ENCODE peak calls at places on chromosomes 11 and 22, in four cellular contexts. S, M, A and E are unnamed samples.

GRCh38 chr11:119728226-119728626 is 774 bp downstream of the NECTIN1 start:
- DNase-seq in S (no peak), M (no peak), A (no peak), E (no peak)

GRCh38 chr11:133945087-133945974 is 11.4 kb downstream of the IGSF9B start:
- DNase-seq in S (no peak), A (no peak), M (no peak), E (peak)

GRCh38 chr22:36318442-36318841 is 65.5 kb downstream of the APOL1 start:
- DNase-seq in A (no peak), S (no peak), M (no peak), E (no peak)

GRCh38 chr11:35478411-35479139 is 46.8 kb downstream of the PAMR1 start:
- DNase-seq in S (no peak), M (no peak), A (no peak), E (no peak)

GRCh38 chr11:9461068-9461759 is 402 bp downstream of the ZNF143 start:
- DNase-seq in M (peak), S (no peak), A (peak), E (peak)

GRCh38 chr11:64225608-64226506 is at the start of the genes NUDT22 and TRPT1:
- DNase-seq in M (peak), S (peak), A (peak), E (peak)

GRCh38 chr11:6402061-6402470 is 11.8 kb downstream of the SMPD1 start:
- DNase-seq in S (no peak), M (no peak), A (no peak), E (no peak)

GRCh38 chr22:50641696-50642607 is 14.0 kb upstream of the ARSA start:
- DNase-seq in A (peak), M (peak), S (peak), E (peak)

GRCh38 chr11:72642815-72643511 is 31.3 kb downstream of the PDE2A start:
- DNase-seq in M (peak), A (peak), S (peak), E (peak)

GRCh38 chr11:110522456-110522855 is 92.7 kb downstream of the FDX1 start:
- DNase-seq in M (no peak), S (no peak), A (no peak), E (no peak)

GRCh38 chr22:42901790-42902508 is 44.9 kb upstream of the ARFGAP3 start:
- DNase-seq in M (no peak), S (no peak), A (no peak), E (no peak)

GRCh38 chr22:39284142-39284980 is 35.1 kb downstream of the RPL3 start:
- DNase-seq in M (no peak), S (no peak), A (no peak), E (no peak)
- H3K56ac ChIP-seq in M (peak), S (no peak), A (no peak), E (no peak)

DNA sequence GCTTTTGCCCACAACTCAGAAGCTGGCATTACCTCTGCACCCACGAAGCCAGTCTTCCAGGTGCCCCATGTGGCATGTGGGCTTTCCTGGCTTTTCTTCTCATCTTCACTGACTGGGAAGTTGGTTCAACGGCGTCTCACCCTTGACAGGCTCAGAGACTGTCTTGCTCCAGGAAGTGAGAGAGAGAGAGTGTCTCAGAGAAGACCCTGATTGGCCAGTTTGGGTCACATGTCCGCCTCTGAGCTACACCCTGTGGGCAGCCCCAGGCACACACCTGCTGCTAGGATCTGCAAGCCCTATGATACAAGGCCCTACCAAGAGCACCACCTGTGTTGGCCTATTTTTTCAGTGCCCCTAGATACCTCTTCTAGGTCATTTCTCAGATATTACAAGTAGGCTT is 39.0 kb downstream of the RTL6 start:
- DNase-seq in S (no peak), M (no peak), A (no peak), E (no peak)
- H3K56ac ChIP-seq in S (no peak), M (no peak), A (no peak), E (no peak)

GRCh38 chr22:38631724-38632123 is 24.5 kb downstream of the FAM227A start:
- DNase-seq in M (no peak), A (no peak), S (no peak), E (no peak)

GRCh38 chr22:38638216-38638615 is 18.0 kb downstream of the FAM227A start:
- DNase-seq in M (no peak), A (no peak), S (no peak), E (peak)

GRCh38 chr22:38628444-38628843 is 27.7 kb downstream of the FAM227A start:
- DNase-seq in A (no peak), M (no peak), S (no peak), E (no peak)

GRCh38 chr22:38629108-38629507 is 27.1 kb downstream of the FAM227A start:
- DNase-seq in S (no peak), M (no peak), A (no peak), E (no peak)

GRCh38 chr22:38632528-38632927 is 23.7 kb downstream of the FAM227A start:
- DNase-seq in S (no peak), M (no peak), A (no peak), E (no peak)
- H3K56ac ChIP-seq in S (no peak), M (no peak), A (no peak), E (no peak)

GRCh38 chr11:124510279-124510678 is 33.2 kb downstream of the OR8B12 start:
- DNase-seq in M (no peak), A (no peak), S (no peak), E (no peak)
- H3K56ac ChIP-seq in M (no peak), A (no peak), S (no peak), E (no peak)

GRCh38 chr11:111765320-111765983 is 737 bp downstream of the PPP2R1B start:
- DNase-seq in M (no peak), S (no peak), A (no peak), E (no peak)

GRCh38 chr11:111762981-111763643 is 3.1 kb downstream of the PPP2R1B start:
- DNase-seq in M (no peak), S (no peak), A (no peak), E (peak)

GRCh38 chr11:111762526-111762925 is 3.7 kb downstream of the PPP2R1B start:
- DNase-seq in M (no peak), S (no peak), A (no peak), E (no peak)

GRCh38 chr11:111765984-111766833 is at the start of gene PPP2R1B:
- DNase-seq in A (peak), M (peak), S (peak), E (peak)

DNA sequence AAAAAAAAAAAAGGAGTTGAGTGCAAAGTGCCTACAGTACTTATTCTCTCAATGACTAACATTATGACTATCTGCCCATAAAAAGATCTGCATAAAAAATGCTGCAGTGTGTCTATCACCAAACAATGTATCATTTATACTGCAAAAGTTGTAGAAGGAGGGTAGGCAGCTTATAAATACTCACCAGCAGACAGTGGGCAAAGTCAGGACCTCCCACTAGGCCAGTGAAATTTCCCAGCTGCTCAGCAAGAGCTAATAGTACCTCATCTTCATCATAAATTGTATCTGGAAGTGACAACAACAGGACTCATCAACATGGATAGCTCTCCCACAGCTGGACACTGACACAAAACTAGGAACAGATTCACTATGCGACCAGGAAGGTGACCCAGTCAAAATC is 1.6 kb downstream of the PPP2R1B start:
- DNase-seq in A (no peak), S (no peak), M (no peak), E (peak)
- H3K56ac ChIP-seq in A (no peak), S (no peak), M (no peak), E (peak)

GRCh38 chr11:95087171-95087570 is 2.5 kb upstream of the ENDOD1 start:
- DNase-seq in A (no peak), S (no peak), M (no peak), E (no peak)
- H3K56ac ChIP-seq in A (no peak), S (no peak), M (no peak), E (no peak)

GRCh38 chr11:71253794-71254193 is 1.4 kb upstream of the SHANK2 start:
- DNase-seq in S (no peak), M (no peak), A (no peak), E (no peak)

GRCh38 chr11:71251159-71251721 is 1.1 kb downstream of the SHANK2 start:
- DNase-seq in M (no peak), A (no peak), S (peak), E (no peak)

GRCh38 chr11:71251761-71252433 is 480 bp downstream of the SHANK2 start:
- DNase-seq in S (peak), A (peak), M (peak), E (no peak)

GRCh38 chr11:71252782-71253730 is 679 bp upstream of the SHANK2 start:
- DNase-seq in S (peak), M (peak), A (peak), E (peak)

GRCh38 chr11:71252434-71252781 is at the start of gene SHANK2:
- DNase-seq in S (peak), M (peak), A (peak), E (no peak)
- H3K56ac ChIP-seq in S (no peak), M (peak), A (peak), E (peak)

DNA sequence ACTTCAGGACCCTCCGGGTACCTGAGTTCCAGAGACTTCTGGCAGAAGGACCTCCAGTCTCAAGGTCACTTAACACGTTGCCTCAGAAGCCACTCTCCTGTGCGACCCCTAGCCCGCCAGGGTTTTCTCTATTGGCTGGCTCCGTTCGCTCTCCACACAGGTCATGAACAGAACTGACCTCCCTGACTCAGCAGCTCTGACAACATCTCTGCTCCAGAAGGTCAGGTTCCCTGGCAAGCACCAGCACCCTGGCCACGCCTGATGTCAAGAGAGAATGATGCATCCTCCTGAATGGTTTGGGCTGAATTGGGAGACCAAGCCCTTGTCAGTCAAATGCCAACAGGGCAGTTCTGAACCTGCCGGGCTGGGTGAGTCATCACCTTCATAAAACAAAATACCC is 84.3 kb upstream of the TMEM45B start:
- DNase-seq in M (no peak), S (no peak), A (no peak), E (no peak)
- H3K56ac ChIP-seq in M (no peak), S (no peak), A (no peak), E (no peak)

GRCh38 chr11:94933225-94934130 is 39.9 kb downstream of the CWC15 start:
- DNase-seq in A (no peak), S (no peak), M (no peak), E (peak)
- H3K56ac ChIP-seq in A (no peak), S (no peak), M (no peak), E (peak)

DNA sequence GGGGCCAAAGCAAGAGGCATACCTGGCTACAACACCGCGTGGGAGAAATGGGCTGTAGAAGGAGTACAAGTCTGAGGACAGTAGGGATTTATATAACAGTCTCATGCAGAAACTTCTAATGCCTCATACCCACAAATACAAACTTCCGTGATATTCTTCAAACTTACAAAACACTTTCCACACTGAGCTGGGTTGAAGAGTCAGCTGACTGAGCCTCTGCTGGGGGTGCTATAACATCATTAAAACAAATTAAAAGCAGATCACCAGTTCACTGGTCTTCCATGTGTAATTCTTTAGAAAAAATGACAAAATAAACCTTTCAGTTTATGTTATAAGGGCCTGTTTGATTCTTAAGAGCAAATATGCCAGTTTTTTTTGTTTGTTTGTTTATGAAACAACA is 92.0 kb downstream of the MUC15 start:
- DNase-seq in M (no peak), S (no peak), A (no peak), E (no peak)
- H3K56ac ChIP-seq in M (no peak), S (no peak), A (no peak), E (no peak)